ENCODE peak calls at places on chromosomes 13 and 19, in nine cellular contexts. One of them, this sample, is unnamed.

GRCh38 chr13:39311619-39312018 is 273.4 kb downstream of the NHLRC3 start:
- DNase-seq in OCI-LY7: no peak
- DNase-seq in thoracic aorta: no peak
- DNase-seq in A549: no peak
- DNase-seq in lower lobe of right lung: no peak
- DNase-seq in cardiac fibroblast: peak
- DNase-seq in mammary epithelial cell: no peak
- DNase-seq in K562: no peak
- DNase-seq in glutamatergic neuron: no peak
- DNase-seq in this sample: no peak

GRCh38 chr13:39688699-39689405 is 33.4 kb downstream of the COG6 start:
- DNase-seq in OCI-LY7: no peak
- DNase-seq in thoracic aorta: no peak
- DNase-seq in A549: no peak
- DNase-seq in lower lobe of right lung: no peak
- DNase-seq in cardiac fibroblast: peak
- DNase-seq in mammary epithelial cell: no peak
- DNase-seq in K562: no peak
- DNase-seq in glutamatergic neuron: no peak
- DNase-seq in this sample: no peak

GRCh38 chr13:105159794-105160193 is 1375.7 kb downstream of the EFNB2 start:
- DNase-seq in OCI-LY7: no peak
- DNase-seq in thoracic aorta: no peak
- DNase-seq in A549: no peak
- DNase-seq in lower lobe of right lung: no peak
- DNase-seq in cardiac fibroblast: no peak
- DNase-seq in mammary epithelial cell: no peak
- DNase-seq in K562: no peak
- DNase-seq in glutamatergic neuron: peak
- DNase-seq in this sample: no peak

GRCh38 chr13:59425211-59425721 is 738.5 kb downstream of the DIAPH3 start:
- DNase-seq in OCI-LY7: no peak
- DNase-seq in thoracic aorta: no peak
- DNase-seq in A549: no peak
- DNase-seq in lower lobe of right lung: no peak
- DNase-seq in cardiac fibroblast: peak
- DNase-seq in mammary epithelial cell: no peak
- DNase-seq in K562: no peak
- DNase-seq in glutamatergic neuron: no peak
- DNase-seq in this sample: no peak

GRCh38 chr19:1401138-1401888 is at the start of gene GAMT:
- DNase-seq in OCI-LY7: peak
- DNase-seq in thoracic aorta: no peak
- DNase-seq in A549: no peak
- DNase-seq in lower lobe of right lung: no peak
- DNase-seq in cardiac fibroblast: no peak
- DNase-seq in mammary epithelial cell: no peak
- DNase-seq in K562: peak
- DNase-seq in glutamatergic neuron: peak
- DNase-seq in this sample: no peak

GRCh38 chr13:39876258-39876657 is 220.8 kb downstream of the COG6 start:
- DNase-seq in OCI-LY7: no peak
- DNase-seq in thoracic aorta: no peak
- DNase-seq in A549: peak
- DNase-seq in lower lobe of right lung: no peak
- DNase-seq in cardiac fibroblast: peak
- DNase-seq in mammary epithelial cell: peak
- DNase-seq in K562: no peak
- DNase-seq in glutamatergic neuron: no peak
- DNase-seq in this sample: no peak

GRCh38 chr19:48795855-48796142 is 15.0 kb downstream of the BCAT2 start:
- DNase-seq in OCI-LY7: no peak
- DNase-seq in thoracic aorta: no peak
- DNase-seq in A549: no peak
- DNase-seq in lower lobe of right lung: no peak
- DNase-seq in cardiac fibroblast: no peak
- DNase-seq in mammary epithelial cell: no peak
- DNase-seq in K562: peak
- DNase-seq in glutamatergic neuron: no peak
- DNase-seq in this sample: no peak

GRCh38 chr19:54188224-54188871 is 1.0 kb downstream of the MBOAT7 start:
- DNase-seq in OCI-LY7: no peak
- DNase-seq in thoracic aorta: no peak
- DNase-seq in A549: no peak
- DNase-seq in lower lobe of right lung: peak
- DNase-seq in cardiac fibroblast: peak
- DNase-seq in mammary epithelial cell: peak
- DNase-seq in K562: peak
- DNase-seq in glutamatergic neuron: no peak
- DNase-seq in this sample: no peak

GRCh38 chr19:34241513-34242337 is 12.6 kb upstream of the GARRE1 start:
- DNase-seq in OCI-LY7: peak
- DNase-seq in thoracic aorta: no peak
- DNase-seq in A549: peak
- DNase-seq in lower lobe of right lung: peak
- DNase-seq in cardiac fibroblast: no peak
- DNase-seq in mammary epithelial cell: no peak
- DNase-seq in K562: no peak
- DNase-seq in glutamatergic neuron: peak
- DNase-seq in this sample: peak

GRCh38 chr13:113947321-113948033 is 26.4 kb downstream of the C13orf46 start:
- DNase-seq in OCI-LY7: no peak
- DNase-seq in thoracic aorta: peak
- DNase-seq in A549: no peak
- DNase-seq in lower lobe of right lung: no peak
- DNase-seq in cardiac fibroblast: peak
- DNase-seq in mammary epithelial cell: peak
- DNase-seq in K562: peak
- DNase-seq in glutamatergic neuron: no peak
- DNase-seq in this sample: no peak

GRCh38 chr13:21413013-21413412 is 46.1 kb downstream of the ZDHHC20 start:
- DNase-seq in OCI-LY7: no peak
- DNase-seq in thoracic aorta: no peak
- DNase-seq in A549: no peak
- DNase-seq in lower lobe of right lung: no peak
- DNase-seq in cardiac fibroblast: peak
- DNase-seq in mammary epithelial cell: peak
- DNase-seq in K562: no peak
- DNase-seq in glutamatergic neuron: no peak
- DNase-seq in this sample: no peak

GRCh38 chr13:77338961-77339401 is 12.1 kb upstream of the MYCBP2 start:
- DNase-seq in OCI-LY7: peak
- DNase-seq in thoracic aorta: no peak
- DNase-seq in A549: no peak
- DNase-seq in lower lobe of right lung: no peak
- DNase-seq in cardiac fibroblast: no peak
- DNase-seq in mammary epithelial cell: no peak
- DNase-seq in K562: no peak
- DNase-seq in glutamatergic neuron: peak
- DNase-seq in this sample: no peak

GRCh38 chr19:49347835-49348234 is 12.6 kb downstream of the CD37 start:
- DNase-seq in OCI-LY7: peak
- DNase-seq in thoracic aorta: no peak
- DNase-seq in A549: peak
- DNase-seq in lower lobe of right lung: no peak
- DNase-seq in cardiac fibroblast: peak
- DNase-seq in mammary epithelial cell: peak
- DNase-seq in K562: peak
- DNase-seq in glutamatergic neuron: no peak
- DNase-seq in this sample: no peak

DNA sequence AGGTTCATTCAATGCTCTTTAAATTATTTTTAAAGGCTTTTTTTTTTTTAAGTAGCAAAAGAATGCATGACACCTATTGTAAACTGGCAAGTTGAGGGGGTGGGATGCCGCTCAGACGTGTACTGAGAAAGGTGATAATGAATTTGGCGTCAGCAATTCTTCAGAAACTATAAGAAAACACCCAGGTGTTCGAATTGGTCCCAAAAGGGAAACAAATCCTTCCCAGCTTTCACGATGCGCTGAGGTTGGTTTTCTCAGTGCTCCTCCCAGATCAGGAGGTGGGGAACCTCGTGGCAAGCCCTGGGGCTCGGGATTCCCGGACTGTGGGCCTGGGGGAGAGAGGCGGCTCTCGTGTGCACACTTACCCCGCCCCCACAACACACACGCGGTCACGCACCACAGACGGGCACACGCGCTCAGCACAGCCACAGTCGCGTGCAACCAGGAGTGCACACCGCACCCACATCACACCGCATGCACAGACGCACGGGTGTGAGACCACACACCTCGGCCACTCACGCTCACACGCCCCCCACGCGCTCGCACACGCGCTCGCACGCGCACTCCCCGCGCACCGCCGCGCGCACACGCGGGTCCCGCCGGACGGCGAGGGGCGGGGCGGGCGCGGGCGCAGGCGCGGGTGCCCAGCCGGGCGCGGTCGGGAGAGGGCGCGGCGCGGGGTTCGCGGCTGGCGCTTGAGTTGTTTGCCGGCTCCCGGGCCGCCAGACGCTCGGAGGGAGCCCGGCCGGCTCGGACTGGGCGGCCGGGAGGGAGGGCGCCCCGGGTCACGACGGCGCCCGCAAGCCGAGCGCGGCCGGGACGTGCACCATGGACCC is at the start of gene FAM124A:
- DNase-seq in OCI-LY7: peak
- DNase-seq in thoracic aorta: no peak
- DNase-seq in A549: peak
- DNase-seq in lower lobe of right lung: peak
- DNase-seq in cardiac fibroblast: no peak
- DNase-seq in mammary epithelial cell: no peak
- DNase-seq in K562: peak
- DNase-seq in glutamatergic neuron: peak
- DNase-seq in this sample: peak
- TF ChIP-seq CTCF in OCI-LY7: no peak
- TF ChIP-seq CTCF in thoracic aorta: no peak
- TF ChIP-seq CTCF in A549: peak
- TF ChIP-seq CTCF in lower lobe of right lung: no peak
- TF ChIP-seq CTCF in cardiac fibroblast: no peak
- TF ChIP-seq CTCF in mammary epithelial cell: peak
- TF ChIP-seq CTCF in K562: no peak
- TF ChIP-seq CTCF in glutamatergic neuron: peak
- TF ChIP-seq CTCF in this sample: peak

DNA sequence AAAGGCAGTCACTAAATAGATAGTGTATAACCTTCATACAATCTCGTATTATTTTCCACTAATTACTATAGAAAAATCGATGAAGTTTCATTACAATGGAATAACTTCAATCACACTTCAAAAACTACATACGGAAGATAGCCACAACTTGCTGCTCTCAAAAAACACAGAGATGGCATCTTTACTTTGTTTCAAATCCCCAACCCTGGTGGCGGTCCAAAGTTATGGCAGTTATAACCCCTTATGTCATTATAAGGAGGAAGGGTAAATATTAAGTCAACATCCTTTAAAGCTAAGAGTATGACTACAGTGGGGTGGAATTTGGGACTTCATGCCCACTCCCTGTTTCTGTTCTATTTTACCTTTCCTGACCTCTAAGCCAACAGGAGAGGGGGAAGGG is 146.5 kb downstream of the LACC1 start:
- DNase-seq in OCI-LY7: no peak
- DNase-seq in thoracic aorta: no peak
- DNase-seq in A549: no peak
- DNase-seq in lower lobe of right lung: no peak
- DNase-seq in cardiac fibroblast: no peak
- DNase-seq in mammary epithelial cell: no peak
- DNase-seq in K562: no peak
- DNase-seq in glutamatergic neuron: no peak
- DNase-seq in this sample: no peak
- TF ChIP-seq CTCF in OCI-LY7: no peak
- TF ChIP-seq CTCF in thoracic aorta: no peak
- TF ChIP-seq CTCF in A549: no peak
- TF ChIP-seq CTCF in lower lobe of right lung: no peak
- TF ChIP-seq CTCF in cardiac fibroblast: peak
- TF ChIP-seq CTCF in mammary epithelial cell: no peak
- TF ChIP-seq CTCF in K562: no peak
- TF ChIP-seq CTCF in glutamatergic neuron: peak
- TF ChIP-seq CTCF in this sample: no peak

DNA sequence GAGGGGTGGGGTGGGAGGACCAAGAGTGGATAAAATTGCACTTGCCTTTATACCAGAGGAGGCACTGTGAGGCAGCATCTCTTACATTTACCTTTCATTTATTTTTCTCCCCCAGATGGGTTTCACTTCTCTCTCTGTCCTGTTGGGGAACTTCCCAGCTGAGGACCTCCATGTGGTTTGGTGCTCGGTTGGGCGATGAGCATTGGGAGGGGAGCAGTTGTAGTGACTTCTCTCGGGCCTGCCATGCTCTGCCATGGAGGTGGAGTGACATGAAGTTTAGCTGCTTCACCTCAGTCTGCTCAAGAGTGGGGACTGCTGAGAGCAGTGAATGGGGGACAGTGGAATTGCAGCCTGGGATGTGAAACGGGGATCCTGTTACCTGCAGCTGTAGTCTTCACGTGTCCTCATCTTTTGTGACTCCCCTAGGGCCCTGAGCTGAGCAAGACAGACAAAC is 23.1 kb upstream of the CXCL17 start:
- DNase-seq in OCI-LY7: peak
- DNase-seq in thoracic aorta: no peak
- DNase-seq in A549: no peak
- DNase-seq in lower lobe of right lung: no peak
- DNase-seq in cardiac fibroblast: no peak
- DNase-seq in mammary epithelial cell: no peak
- DNase-seq in K562: no peak
- DNase-seq in glutamatergic neuron: no peak
- DNase-seq in this sample: no peak
- TF ChIP-seq CTCF in OCI-LY7: peak
- TF ChIP-seq CTCF in thoracic aorta: no peak
- TF ChIP-seq CTCF in A549: no peak
- TF ChIP-seq CTCF in lower lobe of right lung: no peak
- TF ChIP-seq CTCF in cardiac fibroblast: no peak
- TF ChIP-seq CTCF in mammary epithelial cell: no peak
- TF ChIP-seq CTCF in K562: peak
- TF ChIP-seq CTCF in glutamatergic neuron: no peak
- TF ChIP-seq CTCF in this sample: no peak

DNA sequence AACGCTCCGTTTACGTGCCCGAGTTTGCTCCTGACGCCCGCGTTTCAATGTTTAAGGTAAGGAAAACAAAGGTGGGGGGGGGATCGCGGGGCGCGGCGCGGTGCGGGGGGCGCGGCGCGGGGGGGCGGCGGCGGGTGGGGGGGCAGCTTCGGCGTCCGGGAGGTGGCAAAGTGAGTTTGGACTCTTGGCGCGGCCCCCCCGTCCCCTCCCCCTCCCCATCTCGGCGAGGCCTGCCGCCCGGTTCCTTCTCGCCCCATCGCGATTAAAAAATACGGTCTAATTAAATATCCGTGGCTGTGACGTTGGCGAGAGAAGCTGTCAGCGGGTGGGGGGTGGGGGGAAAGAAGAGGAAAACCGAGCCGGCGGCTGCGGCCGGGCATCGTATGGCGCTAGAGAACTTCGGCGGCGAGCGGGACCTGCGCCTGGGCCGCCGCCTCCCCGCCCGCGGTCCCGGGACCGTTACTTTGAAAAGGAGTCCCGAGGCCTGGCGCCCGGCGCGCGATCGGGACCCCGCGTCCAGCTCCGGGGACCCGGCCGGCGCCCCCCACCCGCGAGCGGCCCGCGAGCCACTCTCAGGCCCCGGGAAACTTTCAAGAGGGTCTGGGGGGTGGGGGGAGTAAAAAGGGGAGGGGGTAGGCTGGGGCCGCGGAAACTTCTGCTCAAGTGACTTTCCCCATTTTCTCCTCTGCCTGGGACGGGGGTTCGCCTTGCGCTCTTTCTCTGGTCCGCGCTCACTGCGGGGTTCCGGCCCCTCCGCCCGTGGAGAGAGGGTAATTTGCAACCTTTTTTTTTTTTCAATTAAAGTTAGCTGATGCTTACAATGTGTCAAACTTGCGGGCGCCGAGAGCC is 146.3 kb upstream of the ZNF536 start:
- DNase-seq in OCI-LY7: no peak
- DNase-seq in thoracic aorta: no peak
- DNase-seq in A549: peak
- DNase-seq in lower lobe of right lung: no peak
- DNase-seq in cardiac fibroblast: no peak
- DNase-seq in mammary epithelial cell: no peak
- DNase-seq in K562: no peak
- DNase-seq in glutamatergic neuron: peak
- DNase-seq in this sample: no peak
- TF ChIP-seq CTCF in OCI-LY7: no peak
- TF ChIP-seq CTCF in thoracic aorta: no peak
- TF ChIP-seq CTCF in A549: no peak
- TF ChIP-seq CTCF in lower lobe of right lung: no peak
- TF ChIP-seq CTCF in cardiac fibroblast: no peak
- TF ChIP-seq CTCF in mammary epithelial cell: no peak
- TF ChIP-seq CTCF in K562: no peak
- TF ChIP-seq CTCF in glutamatergic neuron: no peak
- TF ChIP-seq CTCF in this sample: no peak

This sample was measured in mesothelial cell of epicardium.